ENCODE peak calls at places on chromosomes 1 and 21, in eight cellular contexts. H, C, A, Q, J, V, U and G are unnamed samples.

GRCh38 chr1:13585599-13585965 is 1.9 kb downstream of the PDPN start:
- DNase-seq in A (no peak), H (no peak), U (no peak), Q (no peak), J (no peak), V (no peak), C (no peak), G (no peak)

GRCh38 chr1:29362764-29363163 is 126.4 kb downstream of the PTPRU start:
- DNase-seq in Q (no peak), C (no peak), H (no peak), A (no peak), U (no peak), V (no peak), J (no peak), G (no peak)

GRCh38 chr1:8604041-8604942 is 213.1 kb downstream of the RERE start:
- DNase-seq in J (no peak), Q (no peak), U (no peak), A (no peak), C (no peak), V (no peak), H (no peak), G (peak)

GRCh38 chr1:15727866-15728534 is 8.1 kb upstream of the SLC25A34 start:
- DNase-seq in C (no peak), H (no peak), V (no peak), J (no peak), Q (no peak), A (no peak), U (no peak), G (no peak)

GRCh38 chr1:156226116-156226538 is 13.3 kb downstream of the PMF1 start:
- DNase-seq in C (no peak), J (no peak), V (no peak), Q (no peak), A (no peak), H (no peak), U (no peak), G (peak)

GRCh38 chr1:92299477-92300125 is 742 bp downstream of the RPAP2 start:
- DNase-seq in H (peak), V (peak), U (no peak), C (peak), Q (no peak), J (no peak), A (peak), G (peak)

GRCh38 chr1:9561429-9561828 is 22.2 kb downstream of the SLC25A33 start:
- DNase-seq in Q (no peak), H (peak), C (peak), A (peak), V (peak), U (no peak), J (no peak), G (no peak)

GRCh38 chr1:65792671-65793358 is at the start of gene PDE4B:
- DNase-seq in H (peak), U (no peak), C (no peak), Q (peak), A (no peak), J (peak), V (no peak), G (no peak)

GRCh38 chr1:91683598-91683951 is 182.9 kb downstream of the CDC7 start:
- DNase-seq in Q (no peak), C (no peak), H (no peak), V (no peak), A (no peak), J (no peak), U (no peak), G (no peak)

DNA sequence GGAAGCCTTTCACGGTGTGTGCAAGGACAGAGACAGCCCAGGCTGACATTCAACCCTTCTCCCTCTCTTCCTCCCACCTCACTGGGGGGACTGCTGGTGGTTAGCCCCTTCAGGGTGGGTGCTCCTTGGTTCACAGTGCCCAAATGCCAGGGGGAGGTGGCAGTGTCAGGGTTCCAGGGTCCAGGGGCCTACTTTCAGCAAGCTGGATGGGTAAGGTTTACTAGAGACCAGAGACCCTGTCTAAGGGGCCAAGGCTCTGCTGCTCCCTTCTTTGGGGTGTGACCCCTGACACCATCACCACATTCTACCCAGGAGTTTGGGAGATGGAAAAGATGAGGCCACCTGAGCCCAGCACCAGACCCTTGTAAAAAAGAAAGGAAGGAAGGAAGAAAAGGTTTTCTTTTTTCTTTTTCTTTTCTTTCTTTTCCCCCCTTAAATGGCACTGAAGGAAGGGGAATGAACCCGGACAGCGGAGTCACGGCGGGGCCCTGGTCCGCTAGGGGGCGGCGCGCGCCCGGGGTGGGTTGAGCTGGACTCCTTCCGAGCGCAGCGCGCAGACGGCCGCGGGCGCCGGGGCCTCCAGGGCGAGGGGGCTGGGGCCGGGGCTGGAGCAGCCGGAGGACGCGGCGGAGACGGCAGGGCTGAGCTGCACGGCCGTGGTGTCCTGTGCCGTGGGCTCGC is 18.8 kb downstream of the KNCN start:
- DNase-seq in V (peak), A (peak), H (peak), Q (peak), J (peak), C (peak), U (no peak), G (peak)
- TF ChIP-seq CTCF in V (peak), A (peak), H (peak), Q (peak), J (peak), C (peak), U (peak), G (peak)

GRCh38 chr21:28018741-28019669 is 973.7 kb downstream of the LTN1 start:
- DNase-seq in A (peak), H (no peak), C (no peak), V (peak), Q (no peak), J (peak), U (no peak), G (peak)
- TF ChIP-seq CTCF in A (no peak), H (no peak), C (no peak), V (peak), Q (no peak), J (peak), U (no peak), G (peak)

GRCh38 chr1:20271498-20272400 is 18.9 kb upstream of the VWA5B1 start:
- DNase-seq in J (no peak), V (peak), C (peak), H (peak), U (no peak), A (peak), Q (no peak), G (no peak)
- TF ChIP-seq CTCF in J (no peak), V (peak), C (peak), H (no peak), U (no peak), A (peak), Q (no peak), G (no peak)

GRCh38 chr1:31762726-31763670 is 1.1 kb downstream of the ADGRB2 start:
- DNase-seq in Q (peak), U (no peak), C (peak), H (peak), A (peak), V (peak), J (peak), G (peak)
- TF ChIP-seq CTCF in Q (peak), U (peak), C (peak), H (peak), A (peak), V (peak), J (peak), G (peak)

GRCh38 chr1:23848673-23849616 is 19.1 kb downstream of the FUCA1 start:
- DNase-seq in Q (no peak), J (no peak), H (no peak), C (no peak), V (no peak), U (no peak), A (no peak), G (no peak)

GRCh38 chr1:23854568-23854967 is 13.5 kb downstream of the FUCA1 start:
- DNase-seq in J (no peak), A (peak), Q (no peak), U (no peak), H (peak), C (no peak), V (no peak), G (peak)
- TF ChIP-seq CTCF in J (peak), A (peak), Q (peak), U (no peak), H (peak), C (peak), V (peak), G (peak)

DNA sequence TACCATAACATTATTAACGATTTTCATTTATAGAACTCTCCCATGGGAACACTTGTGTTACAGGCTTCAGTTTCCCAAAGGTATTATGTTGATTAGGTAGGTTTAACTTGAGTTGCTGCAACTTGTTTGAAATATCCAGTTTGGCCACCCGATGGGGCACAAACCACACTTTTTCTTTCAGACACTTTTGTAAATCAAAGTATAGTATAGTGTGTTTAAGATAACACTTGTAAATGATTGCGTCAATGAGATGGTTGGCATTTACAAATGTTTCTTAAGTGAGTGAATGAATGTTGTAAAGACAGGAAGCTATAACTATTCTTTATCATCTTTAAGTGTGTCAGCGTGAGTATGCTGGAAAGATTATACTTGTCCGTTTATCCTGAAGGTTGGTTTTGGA is 4.3 kb downstream of the XPR1 start:
- DNase-seq in H (peak), A (no peak), U (no peak), Q (no peak), V (peak), J (no peak), C (peak), G (no peak)
- TF ChIP-seq CTCF in H (peak), A (peak), U (no peak), Q (peak), V (peak), J (no peak), C (peak), G (no peak)

GRCh38 chr1:247146671-247147070 is 25.1 kb downstream of the ZNF124 start:
- DNase-seq in J (no peak), Q (no peak), A (no peak), C (no peak), U (no peak), V (no peak), H (no peak), G (no peak)
- TF ChIP-seq CTCF in J (no peak), Q (no peak), A (peak), C (peak), U (no peak), V (peak), H (peak), G (no peak)

DNA sequence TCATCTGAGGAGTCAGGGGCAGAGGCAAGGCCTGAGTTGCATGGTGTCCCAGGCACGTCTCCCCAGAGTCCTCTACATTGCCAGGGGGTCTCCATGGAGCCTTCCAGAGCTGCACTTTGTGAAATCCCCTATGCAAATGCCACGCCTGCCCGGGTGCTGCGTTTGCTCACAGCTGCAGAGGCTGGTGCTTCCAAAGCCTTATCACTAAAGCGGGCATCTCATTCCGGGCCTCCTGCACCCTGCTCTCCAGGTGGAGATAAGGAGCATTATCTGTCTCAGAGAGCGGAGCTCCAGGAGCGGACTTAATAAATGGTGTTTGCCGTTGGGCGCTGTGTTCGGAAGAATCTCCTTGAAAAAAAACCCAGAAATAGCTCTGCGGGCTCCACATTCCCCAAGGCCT is 25.9 kb upstream of the ACTL8 start:
- DNase-seq in U (no peak), J (no peak), C (no peak), Q (no peak), A (no peak), H (no peak), V (no peak), G (no peak)
- TF ChIP-seq CTCF in U (no peak), J (no peak), C (no peak), Q (no peak), A (no peak), H (no peak), V (no peak), G (no peak)